ENCODE peak calls at places on chromosomes 6 and 20, in four cellular contexts. One of them, this sample, is unnamed.

GRCh38 chr6:127207591-127208120 is 59.0 kb upstream of the RNF146 start:
- DNase-seq in heart left ventricle: no peak
- DNase-seq in hepatocyte: no peak
- DNase-seq in cardiac muscle cell: no peak
- DNase-seq in this sample: no peak

GRCh38 chr6:122998403-122998965 is 2.4 kb downstream of the CLVS2 start:
- DNase-seq in cardiac muscle cell: no peak
- DNase-seq in hepatocyte: no peak
- DNase-seq in heart left ventricle: no peak
- DNase-seq in this sample: no peak

GRCh38 chr6:89048286-89048923 is 32.1 kb upstream of the PNRC1 start:
- DNase-seq in heart left ventricle: no peak
- DNase-seq in cardiac muscle cell: no peak
- DNase-seq in hepatocyte: no peak
- DNase-seq in this sample: no peak

GRCh38 chr6:31037692-31038091 is 27.4 kb downstream of the MUC22 start:
- DNase-seq in hepatocyte: no peak
- DNase-seq in heart left ventricle: no peak
- DNase-seq in cardiac muscle cell: no peak
- DNase-seq in this sample: no peak

GRCh38 chr6:73667798-73668197 is 14.0 kb upstream of the SLC17A5 start:
- DNase-seq in hepatocyte: no peak
- DNase-seq in heart left ventricle: no peak
- DNase-seq in cardiac muscle cell: no peak
- DNase-seq in this sample: no peak

GRCh38 chr20:17749628-17749978 is 49.8 kb downstream of the BANF2 start:
- DNase-seq in cardiac muscle cell: no peak
- DNase-seq in heart left ventricle: no peak
- DNase-seq in hepatocyte: no peak
- DNase-seq in this sample: no peak

GRCh38 chr6:6723316-6723715 is 134.8 kb downstream of the LY86 start:
- DNase-seq in hepatocyte: no peak
- DNase-seq in cardiac muscle cell: no peak
- DNase-seq in heart left ventricle: no peak
- DNase-seq in this sample: no peak

GRCh38 chr20:17916365-17916996 is 52.1 kb downstream of the SNX5 start:
- DNase-seq in hepatocyte: no peak
- DNase-seq in cardiac muscle cell: no peak
- DNase-seq in heart left ventricle: no peak
- DNase-seq in this sample: no peak

GRCh38 chr6:14520029-14520428 is 402.5 kb downstream of the CD83 start:
- DNase-seq in cardiac muscle cell: no peak
- DNase-seq in heart left ventricle: no peak
- DNase-seq in hepatocyte: no peak
- DNase-seq in this sample: no peak

GRCh38 chr20:62386383-62387218 is at the start of gene RPS21:
- DNase-seq in heart left ventricle: peak; percentile 94
- DNase-seq in hepatocyte: peak; percentile 96
- DNase-seq in cardiac muscle cell: peak; percentile 95
- DNase-seq in this sample: peak; percentile 92

GRCh38 chr6:43773050-43773956 is 3.3 kb downstream of the VEGFA start:
- DNase-seq in hepatocyte: peak; percentile 71
- DNase-seq in cardiac muscle cell: peak; percentile 72
- DNase-seq in heart left ventricle: peak; percentile 65
- DNase-seq in this sample: peak; percentile 82

GRCh38 chr6:37507690-37508421 is 8.2 kb upstream of the CCDC167 start:
- DNase-seq in cardiac muscle cell: no peak
- DNase-seq in heart left ventricle: no peak
- DNase-seq in hepatocyte: no peak
- DNase-seq in this sample: no peak

GRCh38 chr6:133977983-133978895 is 25.2 kb downstream of the TBPL1 start:
- DNase-seq in hepatocyte: peak; percentile 55
- DNase-seq in heart left ventricle: no peak
- DNase-seq in cardiac muscle cell: no peak
- DNase-seq in this sample: peak; percentile 49

GRCh38 chr6:170043150-170043819 is 247.6 kb downstream of the DLL1 start:
- DNase-seq in cardiac muscle cell: peak; percentile 14
- DNase-seq in hepatocyte: no peak
- DNase-seq in heart left ventricle: no peak
- DNase-seq in this sample: no peak
- H3K9me3 ChIP-seq in cardiac muscle cell: no peaks in the 10 kb centered on the region
- H3K9me3 ChIP-seq in hepatocyte: no peaks in the 10 kb centered on the region
- H3K9me3 ChIP-seq in heart left ventricle: no peaks in the 10 kb centered on the region
- H3K9me3 ChIP-seq in this sample: no peaks in the 10 kb centered on the region

GRCh38 chr6:35181933-35182612 is 31.7 kb upstream of the SCUBE3 start:
- DNase-seq in hepatocyte: peak; percentile 65
- DNase-seq in cardiac muscle cell: no peak
- DNase-seq in heart left ventricle: peak; percentile 27
- DNase-seq in this sample: no peak
- H3K4me3 ChIP-seq in hepatocyte: no peak overlapping the region
- H3K4me3 ChIP-seq in cardiac muscle cell: no peak overlapping the region
- H3K4me3 ChIP-seq in heart left ventricle: no peak overlapping the region
- H3K4me3 ChIP-seq in this sample: no peak overlapping the region

DNA sequence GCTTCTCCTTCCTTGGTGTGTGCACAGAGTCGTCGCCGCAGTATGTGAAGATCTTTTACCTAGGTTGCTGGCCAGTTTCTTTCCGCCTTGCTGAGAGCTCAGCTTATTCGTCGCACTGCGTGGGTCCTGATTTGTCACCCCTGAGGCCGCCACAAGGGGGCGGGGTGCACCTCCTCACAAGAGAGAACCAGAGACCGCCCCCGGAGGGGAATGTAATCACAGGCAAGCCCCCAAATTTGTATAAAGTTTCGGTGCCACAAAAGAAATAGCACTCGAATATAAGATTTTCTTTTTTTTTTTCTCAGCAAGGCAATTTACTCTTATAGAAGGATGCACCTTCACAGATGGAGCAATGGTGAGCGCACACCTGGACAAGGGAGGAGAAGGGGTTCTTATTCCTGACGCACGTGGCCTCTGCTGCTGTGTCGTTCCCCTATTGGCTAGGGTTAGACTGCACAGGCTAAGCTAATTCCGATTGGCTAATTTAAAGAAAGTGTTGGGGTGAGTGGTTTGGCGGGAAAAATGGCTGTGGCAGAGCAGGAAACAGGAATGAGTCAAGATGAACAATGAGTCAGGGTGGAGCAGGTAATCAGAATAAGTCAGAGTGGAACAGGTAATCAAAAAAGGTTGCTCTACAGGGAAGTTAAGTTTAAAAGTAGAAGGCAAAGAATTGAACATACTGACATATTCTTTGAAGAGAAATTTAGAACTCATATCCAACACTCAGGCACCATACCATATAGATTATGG is 19.5 kb downstream of the NCOA3 start:
- DNase-seq in heart left ventricle: no peak
- DNase-seq in hepatocyte: peak; percentile 32
- DNase-seq in cardiac muscle cell: no peak
- DNase-seq in this sample: peak; percentile 25
- H3K9me3 ChIP-seq in heart left ventricle: no peaks in the 10 kb centered on the region
- H3K9me3 ChIP-seq in hepatocyte: no peaks in the 10 kb centered on the region
- H3K9me3 ChIP-seq in cardiac muscle cell: no peaks in the 10 kb centered on the region
- H3K9me3 ChIP-seq in this sample: peaks cover 3% of the 10 kb centered on the region

DNA sequence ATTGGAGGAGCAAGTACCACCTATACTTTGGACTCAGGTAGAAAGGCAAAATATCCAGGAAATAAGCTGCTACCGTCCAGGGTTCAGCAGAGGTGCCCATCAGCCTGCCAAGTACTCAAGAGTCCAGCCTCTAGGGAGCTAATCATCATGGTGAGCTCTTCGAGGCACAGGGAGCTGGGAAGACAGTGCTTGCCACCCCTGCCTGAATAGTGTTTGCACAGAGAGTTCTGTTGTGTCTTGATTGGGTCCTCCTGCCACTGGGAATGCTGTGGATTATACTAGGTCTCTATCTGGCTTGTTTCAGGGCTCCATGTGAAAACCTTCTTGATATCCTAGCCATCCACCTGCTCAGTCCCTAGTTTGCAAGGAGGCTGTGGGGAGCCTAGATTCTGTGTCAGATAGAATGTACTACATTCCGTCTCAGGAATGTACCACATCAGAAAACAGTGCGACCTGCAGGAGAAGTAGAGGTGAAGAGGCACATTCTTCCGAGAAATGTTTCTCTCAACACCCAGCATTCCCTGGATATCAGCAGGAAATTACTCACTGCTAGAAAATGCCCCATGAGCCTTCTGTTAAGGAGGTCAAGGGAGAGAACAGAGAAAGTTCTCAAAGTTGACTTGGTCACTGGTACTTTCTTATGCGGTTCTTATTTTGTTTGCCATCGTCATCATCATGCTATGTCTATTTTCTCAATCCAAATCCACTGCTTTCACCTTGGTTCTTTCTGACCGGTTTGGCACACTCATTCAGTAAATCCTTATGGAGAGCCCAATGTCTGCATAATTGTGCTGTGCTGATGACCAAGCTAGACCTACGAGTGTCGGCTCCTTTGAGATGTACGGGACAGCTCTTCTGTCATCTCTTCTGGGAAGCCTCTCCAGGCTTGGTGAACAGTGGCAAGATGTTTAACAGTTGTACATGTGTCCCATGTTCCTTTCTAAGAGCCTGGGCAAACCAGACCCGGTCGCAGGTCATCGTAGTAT is 30.7 kb downstream of the PTPN1 start:
- DNase-seq in hepatocyte: peak; percentile 43
- DNase-seq in heart left ventricle: no peak
- DNase-seq in cardiac muscle cell: peak; percentile 19
- DNase-seq in this sample: no peak
- H3K4me3 ChIP-seq in hepatocyte: no peak overlapping the region
- H3K4me3 ChIP-seq in heart left ventricle: no peak overlapping the region
- H3K4me3 ChIP-seq in cardiac muscle cell: no peak overlapping the region
- H3K4me3 ChIP-seq in this sample: no peak overlapping the region

GRCh38 chr20:31392836-31393235 is 2.4 kb upstream of the DEFB119 start:
- DNase-seq in cardiac muscle cell: no peak
- DNase-seq in heart left ventricle: no peak
- DNase-seq in hepatocyte: no peak
- DNase-seq in this sample: no peak

GRCh38 chr20:31394900-31395299 is 4.5 kb upstream of the DEFB119 start:
- DNase-seq in cardiac muscle cell: no peak
- DNase-seq in hepatocyte: no peak
- DNase-seq in heart left ventricle: no peak
- DNase-seq in this sample: no peak

GRCh38 chr20:31390490-31390889 is at the start of gene DEFB119:
- DNase-seq in hepatocyte: no peak
- DNase-seq in cardiac muscle cell: no peak
- DNase-seq in heart left ventricle: no peak
- DNase-seq in this sample: peak; percentile 47
- H3K9me3 ChIP-seq in hepatocyte: no peaks in the 10 kb centered on the region
- H3K9me3 ChIP-seq in cardiac muscle cell: no peaks in the 10 kb centered on the region
- H3K9me3 ChIP-seq in heart left ventricle: no peaks in the 10 kb centered on the region
- H3K9me3 ChIP-seq in this sample: no peaks in the 10 kb centered on the region

DNA sequence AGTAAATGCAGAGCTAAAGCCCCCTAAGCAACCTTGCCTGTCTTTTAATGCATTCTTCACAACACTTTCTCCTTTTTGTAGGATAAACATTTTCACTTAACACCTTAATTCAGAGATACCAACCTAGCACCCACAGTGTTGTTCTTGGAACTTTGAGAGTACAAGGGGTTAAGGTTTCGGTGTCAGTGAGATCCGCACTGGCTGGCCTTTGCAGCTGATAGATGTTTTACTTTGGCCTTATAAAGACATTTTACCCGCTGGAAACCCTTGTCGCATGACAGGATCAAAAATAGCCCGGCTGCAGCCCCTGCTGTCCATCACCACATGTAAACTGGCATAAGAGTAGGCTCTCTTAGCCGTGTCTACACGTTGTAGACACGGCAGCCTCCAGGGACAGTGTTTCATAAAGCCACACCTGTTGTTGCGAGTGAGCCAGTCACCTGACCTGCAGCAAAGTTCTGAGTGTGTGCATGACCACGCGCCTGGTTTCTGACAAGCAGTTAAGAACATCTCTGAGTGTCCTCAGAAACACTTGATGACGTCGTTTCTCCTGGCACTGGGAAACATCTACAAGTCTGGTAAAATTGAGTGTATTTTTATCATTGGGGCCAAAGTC is 8.4 kb downstream of the RBM24 start:
- DNase-seq in cardiac muscle cell: peak; percentile 95
- DNase-seq in heart left ventricle: peak; percentile 67
- DNase-seq in hepatocyte: peak; percentile 64
- DNase-seq in this sample: no peak
- H3K4me3 ChIP-seq in cardiac muscle cell: peak overlapping the region; percentile 97
- H3K4me3 ChIP-seq in heart left ventricle: peak overlapping the region; percentile 45
- H3K4me3 ChIP-seq in hepatocyte: no peak overlapping the region
- H3K4me3 ChIP-seq in this sample: no peak overlapping the region